ENCODE peak calls at places on chromosomes 16 and 17, in ten cellular contexts. One of them, this sample, is unnamed.
A peak's percentile ranks its signal among the peaks of the same experiment; 100 is the strongest.

GRCh38 chr17:1485311-1485747 is 7.2 kb downstream of the MYO1C start:
- DNase-seq in IMR-90: no peak
- DNase-seq in fibroblast of lung: no peak
- DNase-seq in lower lobe of right lung: peak; percentile 66
- DNase-seq in MM.1S: no peak
- DNase-seq in A549: peak; percentile 48
- DNase-seq in hepatocyte: peak; percentile 70
- DNase-seq in GM23338: peak; percentile 83
- DNase-seq in heart right ventricle: peak; percentile 77
- DNase-seq in uterus: peak; percentile 52
- DNase-seq in this sample: peak; percentile 81

GRCh38 chr16:88645941-88646340 is 4.9 kb downstream of the CYBA start:
- DNase-seq in IMR-90: no peak
- DNase-seq in fibroblast of lung: no peak
- DNase-seq in lower lobe of right lung: no peak
- DNase-seq in MM.1S: no peak
- DNase-seq in A549: no peak
- DNase-seq in hepatocyte: no peak
- DNase-seq in GM23338: no peak
- DNase-seq in heart right ventricle: no peak
- DNase-seq in uterus: no peak
- DNase-seq in this sample: peak; percentile 53

GRCh38 chr17:68780561-68780960 is 174.6 kb downstream of the ABCA8 start:
- DNase-seq in IMR-90: no peak
- DNase-seq in fibroblast of lung: no peak
- DNase-seq in lower lobe of right lung: no peak
- DNase-seq in MM.1S: no peak
- DNase-seq in A549: no peak
- DNase-seq in hepatocyte: no peak
- DNase-seq in GM23338: no peak
- DNase-seq in heart right ventricle: no peak
- DNase-seq in uterus: no peak
- DNase-seq in this sample: no peak

GRCh38 chr16:68287276-68288251 is 23.2 kb downstream of the SLC7A6OS start:
- DNase-seq in IMR-90: peak; percentile 86
- DNase-seq in fibroblast of lung: peak; percentile 76
- DNase-seq in lower lobe of right lung: no peak
- DNase-seq in MM.1S: no peak
- DNase-seq in A549: no peak
- DNase-seq in hepatocyte: no peak
- DNase-seq in GM23338: no peak
- DNase-seq in heart right ventricle: peak; percentile 77
- DNase-seq in uterus: peak; percentile 48
- DNase-seq in this sample: no peak

GRCh38 chr17:53628011-53628410 is 194.7 kb upstream of the KIF2B start:
- DNase-seq in IMR-90: peak; percentile 61
- DNase-seq in fibroblast of lung: peak; percentile 82
- DNase-seq in lower lobe of right lung: no peak
- DNase-seq in MM.1S: peak; percentile 40
- DNase-seq in A549: no peak
- DNase-seq in hepatocyte: no peak
- DNase-seq in GM23338: no peak
- DNase-seq in heart right ventricle: no peak
- DNase-seq in uterus: no peak
- DNase-seq in this sample: no peak

GRCh38 chr16:46730801-46731690 is 17.1 kb downstream of the MYLK3 start:
- DNase-seq in IMR-90: no peak
- DNase-seq in fibroblast of lung: no peak
- DNase-seq in lower lobe of right lung: no peak
- DNase-seq in MM.1S: no peak
- DNase-seq in A549: no peak
- DNase-seq in hepatocyte: no peak
- DNase-seq in GM23338: no peak
- DNase-seq in heart right ventricle: no peak
- DNase-seq in uterus: no peak
- DNase-seq in this sample: no peak

GRCh38 chr17:40260528-40260927 is 27.2 kb upstream of the CDC6 start:
- DNase-seq in IMR-90: no peak
- DNase-seq in fibroblast of lung: peak; percentile 23
- DNase-seq in lower lobe of right lung: no peak
- DNase-seq in MM.1S: no peak
- DNase-seq in A549: no peak
- DNase-seq in hepatocyte: no peak
- DNase-seq in GM23338: no peak
- DNase-seq in heart right ventricle: no peak
- DNase-seq in uterus: no peak
- DNase-seq in this sample: no peak

GRCh38 chr16:79625738-79626137 is 25.2 kb upstream of the MAF start:
- DNase-seq in IMR-90: no peak
- DNase-seq in fibroblast of lung: no peak
- DNase-seq in lower lobe of right lung: no peak
- DNase-seq in MM.1S: peak; percentile 30
- DNase-seq in A549: no peak
- DNase-seq in hepatocyte: no peak
- DNase-seq in GM23338: no peak
- DNase-seq in heart right ventricle: no peak
- DNase-seq in uterus: no peak
- DNase-seq in this sample: no peak

GRCh38 chr16:13968835-13969234 is 48.9 kb downstream of the ERCC4 start:
- DNase-seq in IMR-90: no peak
- DNase-seq in fibroblast of lung: no peak
- DNase-seq in lower lobe of right lung: no peak
- DNase-seq in MM.1S: no peak
- DNase-seq in A549: no peak
- DNase-seq in hepatocyte: no peak
- DNase-seq in GM23338: peak; percentile 24
- DNase-seq in heart right ventricle: no peak
- DNase-seq in uterus: no peak
- DNase-seq in this sample: no peak

GRCh38 chr16:55175389-55175788 is 148.6 kb upstream of the IRX6 start:
- DNase-seq in IMR-90: no peak
- DNase-seq in fibroblast of lung: no peak
- DNase-seq in lower lobe of right lung: no peak
- DNase-seq in MM.1S: no peak
- DNase-seq in A549: no peak
- DNase-seq in hepatocyte: no peak
- DNase-seq in GM23338: no peak
- DNase-seq in heart right ventricle: no peak
- DNase-seq in uterus: no peak
- DNase-seq in this sample: no peak

GRCh38 chr16:56669005-56669839 is at the start of gene MT1H:
- DNase-seq in IMR-90: no peak
- DNase-seq in fibroblast of lung: no peak
- DNase-seq in lower lobe of right lung: no peak
- DNase-seq in MM.1S: no peak
- DNase-seq in A549: no peak
- DNase-seq in hepatocyte: no peak
- DNase-seq in GM23338: peak; percentile 51
- DNase-seq in heart right ventricle: no peak
- DNase-seq in uterus: no peak
- DNase-seq in this sample: peak; percentile 77

GRCh38 chr16:53756329-53756996 is 52.5 kb downstream of the FTO start:
- DNase-seq in IMR-90: peak; percentile 36
- DNase-seq in fibroblast of lung: peak; percentile 44
- DNase-seq in lower lobe of right lung: no peak
- DNase-seq in MM.1S: no peak
- DNase-seq in A549: no peak
- DNase-seq in hepatocyte: no peak
- DNase-seq in GM23338: no peak
- DNase-seq in heart right ventricle: no peak
- DNase-seq in uterus: no peak
- DNase-seq in this sample: no peak

GRCh38 chr16:9836118-9836736 is 346.0 kb downstream of the GRIN2A start:
- DNase-seq in IMR-90: no peak
- DNase-seq in fibroblast of lung: peak; percentile 33
- DNase-seq in lower lobe of right lung: no peak
- DNase-seq in MM.1S: peak; percentile 45
- DNase-seq in A549: no peak
- DNase-seq in hepatocyte: peak; percentile 62
- DNase-seq in GM23338: peak; percentile 72
- DNase-seq in heart right ventricle: no peak
- DNase-seq in uterus: no peak
- DNase-seq in this sample: no peak

GRCh38 chr17:30095507-30096244 is 20.9 kb upstream of the NSRP1 start:
- DNase-seq in IMR-90: peak; percentile 82
- DNase-seq in fibroblast of lung: peak; percentile 80
- DNase-seq in lower lobe of right lung: no peak
- DNase-seq in MM.1S: peak; percentile 43
- DNase-seq in A549: peak; percentile 78
- DNase-seq in hepatocyte: peak; percentile 71
- DNase-seq in GM23338: peak; percentile 76
- DNase-seq in heart right ventricle: no peak
- DNase-seq in uterus: no peak
- DNase-seq in this sample: peak; percentile 50

GRCh38 chr16:81415757-81416156 is 28.9 kb upstream of the CMIP start:
- DNase-seq in IMR-90: no peak
- DNase-seq in fibroblast of lung: no peak
- DNase-seq in lower lobe of right lung: no peak
- DNase-seq in MM.1S: no peak
- DNase-seq in A549: no peak
- DNase-seq in hepatocyte: no peak
- DNase-seq in GM23338: peak; percentile 67
- DNase-seq in heart right ventricle: no peak
- DNase-seq in uterus: no peak
- DNase-seq in this sample: no peak

GRCh38 chr16:66580605-66581209 is 1.4 kb downstream of the CMTM2 start:
- DNase-seq in IMR-90: peak; percentile 87
- DNase-seq in fibroblast of lung: peak; percentile 88
- DNase-seq in lower lobe of right lung: no peak
- DNase-seq in MM.1S: no peak
- DNase-seq in A549: no peak
- DNase-seq in hepatocyte: no peak
- DNase-seq in GM23338: peak; percentile 65
- DNase-seq in heart right ventricle: no peak
- DNase-seq in uterus: no peak
- DNase-seq in this sample: no peak

GRCh38 chr16:55444754-55445485 is 34.1 kb upstream of the MMP2 start:
- DNase-seq in IMR-90: no peak
- DNase-seq in fibroblast of lung: no peak
- DNase-seq in lower lobe of right lung: peak; percentile 78
- DNase-seq in MM.1S: no peak
- DNase-seq in A549: no peak
- DNase-seq in hepatocyte: no peak
- DNase-seq in GM23338: no peak
- DNase-seq in heart right ventricle: peak; percentile 43
- DNase-seq in uterus: no peak
- DNase-seq in this sample: peak; percentile 37

DNA sequence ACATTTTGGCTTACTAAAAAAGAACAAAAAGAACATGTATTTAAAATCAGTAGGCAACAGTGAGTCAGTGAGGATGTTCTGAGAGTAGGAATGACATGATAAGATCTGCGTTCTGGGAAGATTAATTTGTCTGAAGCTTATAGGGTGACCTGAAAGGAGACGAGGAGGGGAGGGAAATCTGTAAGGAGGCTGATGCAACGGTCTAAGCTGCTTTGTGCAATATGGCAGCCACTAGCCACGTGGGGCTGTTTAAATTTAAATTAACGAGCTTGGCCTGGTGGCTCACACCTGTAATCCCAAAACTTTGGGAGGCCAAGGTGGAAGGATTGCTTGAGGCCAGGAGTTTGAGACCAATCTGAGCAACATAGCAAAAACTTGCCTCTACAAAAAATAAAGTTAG is 181.6 kb upstream of the CACNG3 start:
- DNase-seq in IMR-90: no peak
- DNase-seq in fibroblast of lung: no peak
- DNase-seq in lower lobe of right lung: no peak
- DNase-seq in MM.1S: no peak
- DNase-seq in A549: no peak
- DNase-seq in hepatocyte: no peak
- DNase-seq in GM23338: no peak
- DNase-seq in heart right ventricle: no peak
- DNase-seq in uterus: no peak
- DNase-seq in this sample: no peak
- H3K4me1 ChIP-seq in IMR-90: no peaks in the 10 kb centered on the region
- H3K4me1 ChIP-seq in fibroblast of lung: no peaks in the 10 kb centered on the region
- H3K4me1 ChIP-seq in lower lobe of right lung: no peaks in the 10 kb centered on the region
- H3K4me1 ChIP-seq in MM.1S: no peaks in the 10 kb centered on the region
- H3K4me1 ChIP-seq in A549: no peaks in the 10 kb centered on the region
- H3K4me1 ChIP-seq in hepatocyte: no peaks in the 10 kb centered on the region
- H3K4me1 ChIP-seq in GM23338: peaks cover 8% of the 10 kb centered on the region
- H3K4me1 ChIP-seq in heart right ventricle: no peaks in the 10 kb centered on the region
- H3K4me1 ChIP-seq in uterus: no peaks in the 10 kb centered on the region
- H3K4me1 ChIP-seq in this sample: no peaks in the 10 kb centered on the region

GRCh38 chr16:21603920-21604319 is 4.5 kb downstream of the METTL9 start:
- DNase-seq in IMR-90: peak; percentile 54
- DNase-seq in fibroblast of lung: peak; percentile 39
- DNase-seq in lower lobe of right lung: no peak
- DNase-seq in MM.1S: no peak
- DNase-seq in A549: no peak
- DNase-seq in hepatocyte: peak; percentile 41
- DNase-seq in GM23338: no peak
- DNase-seq in heart right ventricle: no peak
- DNase-seq in uterus: no peak
- DNase-seq in this sample: no peak
- H3K4me3 ChIP-seq in IMR-90: no peak overlapping the region
- H3K4me3 ChIP-seq in fibroblast of lung: no peak overlapping the region
- H3K4me3 ChIP-seq in lower lobe of right lung: no peak overlapping the region
- H3K4me3 ChIP-seq in MM.1S: no peak overlapping the region
- H3K4me3 ChIP-seq in A549: no peak overlapping the region
- H3K4me3 ChIP-seq in hepatocyte: no peak overlapping the region
- H3K4me3 ChIP-seq in GM23338: no peak overlapping the region
- H3K4me3 ChIP-seq in heart right ventricle: no peak overlapping the region
- H3K4me3 ChIP-seq in uterus: no peak overlapping the region
- H3K4me3 ChIP-seq in this sample: no peak overlapping the region

GRCh38 chr17:50127661-50128361 is 2.1 kb downstream of the SAMD14 start:
- DNase-seq in IMR-90: peak; percentile 45
- DNase-seq in fibroblast of lung: peak; percentile 62
- DNase-seq in lower lobe of right lung: no peak
- DNase-seq in MM.1S: peak; percentile 53
- DNase-seq in A549: no peak
- DNase-seq in hepatocyte: no peak
- DNase-seq in GM23338: peak; percentile 55
- DNase-seq in heart right ventricle: no peak
- DNase-seq in uterus: no peak
- DNase-seq in this sample: no peak
- H3K4me1 ChIP-seq in IMR-90: peaks cover 21% of the 10 kb centered on the region
- H3K4me1 ChIP-seq in fibroblast of lung: peaks cover 1% of the 10 kb centered on the region
- H3K4me1 ChIP-seq in lower lobe of right lung: peaks cover 33% of the 10 kb centered on the region
- H3K4me1 ChIP-seq in MM.1S: peaks cover 11% of the 10 kb centered on the region
- H3K4me1 ChIP-seq in A549: peaks cover 31% of the 10 kb centered on the region
- H3K4me1 ChIP-seq in hepatocyte: peaks cover 15% of the 10 kb centered on the region
- H3K4me1 ChIP-seq in GM23338: peaks cover 31% of the 10 kb centered on the region
- H3K4me1 ChIP-seq in heart right ventricle: peaks cover 14% of the 10 kb centered on the region
- H3K4me1 ChIP-seq in uterus: no peaks in the 10 kb centered on the region
- H3K4me1 ChIP-seq in this sample: peaks cover 18% of the 10 kb centered on the region

GRCh38 chr16:50121278-50121677 is 31.8 kb upstream of the TENT4B start:
- DNase-seq in IMR-90: no peak
- DNase-seq in fibroblast of lung: no peak
- DNase-seq in lower lobe of right lung: no peak
- DNase-seq in MM.1S: peak; percentile 70
- DNase-seq in A549: no peak
- DNase-seq in hepatocyte: no peak
- DNase-seq in GM23338: no peak
- DNase-seq in heart right ventricle: no peak
- DNase-seq in uterus: no peak
- DNase-seq in this sample: no peak
- H3K4me3 ChIP-seq in IMR-90: no peak overlapping the region
- H3K4me3 ChIP-seq in fibroblast of lung: no peak overlapping the region
- H3K4me3 ChIP-seq in lower lobe of right lung: no peak overlapping the region
- H3K4me3 ChIP-seq in MM.1S: peak overlapping the region; percentile 27
- H3K4me3 ChIP-seq in A549: no peak overlapping the region
- H3K4me3 ChIP-seq in hepatocyte: no peak overlapping the region
- H3K4me3 ChIP-seq in GM23338: no peak overlapping the region
- H3K4me3 ChIP-seq in heart right ventricle: no peak overlapping the region
- H3K4me3 ChIP-seq in uterus: no peak overlapping the region
- H3K4me3 ChIP-seq in this sample: no peak overlapping the region

This sample was measured in mucosa of descending colon.